ENCODE peak calls at places on chromosomes 4 and X, in five cellular contexts. R, S, W, K and Q are unnamed samples.

GRCh38 chrX:10011991-10012390 is 44.8 kb downstream of the CLDN34 start:
- DNase-seq in K (peak), S (no peak), W (no peak), R (no peak), Q (no peak)

GRCh38 chr4:40908297-40908696 is 158.5 kb downstream of the NSUN7 start:
- DNase-seq in K (peak), R (no peak), W (no peak), S (no peak), Q (no peak)

GRCh38 chrX:10085223-10085622 is 71.6 kb upstream of the CLCN4 start:
- DNase-seq in S (no peak), R (peak), K (no peak), W (no peak), Q (no peak)

GRCh38 chrX:45191383-45191782 is 9.3 kb downstream of the DIPK2B start:
- DNase-seq in K (no peak), S (no peak), W (peak), R (no peak), Q (no peak)

GRCh38 chrX:70592091-70592490 is 147.5 kb downstream of the DLG3 start:
- DNase-seq in K (no peak), S (no peak), R (peak), W (no peak), Q (no peak)

GRCh38 chr4:183249854-183250253 is 70.2 kb downstream of the CLDN22 start:
- DNase-seq in S (peak), W (peak), R (peak), K (no peak), Q (no peak)

GRCh38 chrX:6005856-6006255 is 222.8 kb downstream of the NLGN4X start:
- DNase-seq in K (no peak), R (no peak), S (no peak), W (no peak), Q (no peak)

GRCh38 chr4:94870151-94870550 is 112.4 kb downstream of the BMPR1B start:
- DNase-seq in R (no peak), W (no peak), S (no peak), K (no peak), Q (no peak)

GRCh38 chrX:137930562-137930961 is 364.6 kb downstream of the ZIC3 start:
- DNase-seq in W (no peak), S (no peak), R (no peak), K (no peak), Q (no peak)

GRCh38 chrX:137929951-137930350 is 364.0 kb downstream of the ZIC3 start:
- DNase-seq in S (no peak), K (no peak), W (no peak), R (no peak), Q (no peak)

GRCh38 chrX:137926090-137926489 is 360.2 kb downstream of the ZIC3 start:
- DNase-seq in R (no peak), S (peak), K (no peak), W (no peak), Q (no peak)
- TF ChIP-seq CTCF in R (no peak), S (no peak), K (no peak), W (peak), Q (no peak)

GRCh38 chrX:40176256-40176978 is 78.7 kb upstream of the BCOR start:
- DNase-seq in S (peak), R (peak), K (peak), W (peak), Q (peak)
- TF ChIP-seq CTCF in S (no peak), R (no peak), K (no peak), W (no peak), Q (no peak)

GRCh38 chr4:83989835-83990234 is 453.9 kb downstream of the GPAT3 start:
- DNase-seq in S (no peak), W (no peak), R (no peak), K (no peak), Q (no peak)

GRCh38 chr4:83996254-83996653 is 460.3 kb downstream of the GPAT3 start:
- DNase-seq in K (no peak), R (no peak), S (no peak), W (no peak), Q (no peak)

GRCh38 chr4:83993774-83994173 is 457.9 kb downstream of the GPAT3 start:
- DNase-seq in K (no peak), R (no peak), S (no peak), W (no peak), Q (no peak)
- TF ChIP-seq CTCF in K (no peak), R (no peak), S (no peak), W (no peak), Q (peak)

GRCh38 chrX:115892787-115893671 is 277.5 kb upstream of the AGTR2 start:
- DNase-seq in K (no peak), R (peak), W (peak), S (peak), Q (no peak)
- TF ChIP-seq CTCF in K (no peak), R (no peak), W (peak), S (no peak), Q (no peak)

DNA sequence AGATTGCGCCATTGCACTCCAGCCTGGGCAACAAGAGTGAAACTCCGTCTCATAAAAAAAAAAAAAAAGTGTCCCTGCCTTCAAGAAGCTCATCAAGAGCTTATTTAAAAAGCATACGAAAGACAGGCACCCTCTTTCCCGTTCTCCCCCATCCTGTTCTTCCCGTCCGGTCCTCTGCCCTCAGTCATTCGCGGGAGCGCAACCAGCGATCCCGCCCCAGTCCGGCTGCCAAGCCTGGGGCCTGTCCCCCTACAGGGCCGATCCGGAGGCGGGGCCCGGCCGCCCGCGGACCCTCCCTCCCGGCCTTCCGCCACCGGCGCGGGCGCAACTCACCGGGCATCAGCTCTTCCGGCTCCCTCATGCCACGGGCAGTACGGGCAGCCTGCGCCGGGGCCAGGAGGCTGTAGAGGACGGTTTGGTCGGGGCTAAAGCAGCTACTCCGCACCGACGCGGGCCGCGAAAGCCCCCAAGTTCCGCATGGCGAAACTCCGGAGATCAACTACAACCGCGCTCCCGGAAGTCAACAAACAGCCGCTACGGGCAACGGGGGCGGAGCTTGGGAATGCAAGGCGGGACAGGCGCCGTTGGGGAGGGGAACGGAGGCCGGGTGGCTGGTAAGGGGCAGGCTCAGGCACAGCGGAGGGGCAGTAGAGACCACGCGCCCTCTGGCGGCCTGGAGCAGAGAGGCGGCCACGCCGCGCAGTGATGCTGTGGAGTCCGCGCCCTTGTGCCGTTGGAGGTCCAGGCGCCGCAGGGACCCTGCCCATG is at the start of gene RPGR:
- DNase-seq in R (peak), S (peak), W (peak), K (peak), Q (peak)
- TF ChIP-seq CTCF in R (peak), S (peak), W (peak), K (peak), Q (peak)

GRCh38 chr4:180828455-180829018 is 1414.7 kb upstream of the TENM3 start:
- DNase-seq in W (peak), K (no peak), R (peak), S (peak), Q (no peak)
- TF ChIP-seq CTCF in W (peak), K (peak), R (peak), S (peak), Q (peak)

DNA sequence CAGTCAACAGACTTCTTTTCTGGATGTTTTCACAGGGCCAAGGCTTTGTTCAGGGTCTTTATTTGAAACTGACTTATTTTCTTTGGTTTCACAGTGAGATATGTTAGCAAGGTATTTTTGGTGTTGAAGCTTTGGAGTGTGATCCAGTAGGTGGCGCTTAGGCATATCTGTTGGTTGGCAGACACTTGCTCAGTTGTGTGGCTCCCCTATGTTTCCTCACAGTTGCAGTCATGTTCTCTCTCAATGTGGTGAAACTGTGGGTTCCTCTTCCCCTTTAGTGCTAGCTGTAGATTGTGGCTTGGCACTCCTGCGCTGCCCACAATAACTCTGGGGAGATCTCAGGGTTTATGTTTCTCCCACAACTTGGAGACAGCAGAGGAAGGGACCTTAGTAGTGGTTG is 460.8 kb downstream of the SLITRK2 start:
- DNase-seq in W (no peak), R (no peak), S (peak), K (no peak), Q (no peak)
- TF ChIP-seq CTCF in W (peak), R (no peak), S (no peak), K (no peak), Q (no peak)

GRCh38 chrX:135740683-135741149 is 27.3 kb downstream of the CT45A3 start:
- DNase-seq in K (no peak), R (no peak), S (no peak), W (peak), Q (peak)
- TF ChIP-seq CTCF in K (peak), R (peak), S (peak), W (peak), Q (peak)

GRCh38 chrX:110211340-110211739 is 106.5 kb downstream of the AMMECR1 start:
- DNase-seq in W (no peak), R (no peak), S (no peak), K (no peak), Q (no peak)

GRCh38 chrX:110213183-110213582 is 104.7 kb downstream of the AMMECR1 start:
- DNase-seq in K (no peak), W (no peak), S (no peak), R (no peak), Q (no peak)

GRCh38 chrX:110210417-110211139 is 107.3 kb downstream of the AMMECR1 start:
- DNase-seq in R (peak), W (no peak), K (no peak), S (no peak), Q (no peak)

GRCh38 chrX:110214684-110215083 is 103.2 kb downstream of the AMMECR1 start:
- DNase-seq in W (no peak), R (no peak), K (no peak), S (no peak), Q (no peak)

DNA sequence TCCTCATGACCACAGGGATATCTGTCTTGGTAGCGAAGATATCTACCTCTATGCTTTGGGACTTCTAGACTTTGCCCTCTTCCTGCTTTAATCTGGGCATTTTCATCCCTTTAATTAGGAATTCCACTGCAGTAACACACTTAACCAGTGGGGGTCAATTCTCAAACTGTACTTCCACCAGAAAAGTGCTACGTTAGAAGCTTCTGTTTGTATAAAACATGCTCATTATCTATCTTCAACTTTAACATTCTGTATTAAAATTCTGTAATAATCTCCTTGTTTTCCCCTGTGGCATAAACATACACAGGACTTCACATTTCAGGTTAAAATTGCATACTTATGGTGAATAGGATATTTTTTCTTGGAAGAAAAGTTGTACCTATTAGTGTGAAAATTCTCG is 105.6 kb downstream of the AMMECR1 start:
- DNase-seq in W (no peak), R (no peak), S (no peak), K (no peak), Q (no peak)
- TF ChIP-seq CTCF in W (no peak), R (peak), S (peak), K (no peak), Q (peak)

GRCh38 chr4:78513411-78513975 is 38.1 kb upstream of the ANXA3 start:
- DNase-seq in W (no peak), R (no peak), K (no peak), S (no peak), Q (no peak)
- TF ChIP-seq CTCF in W (no peak), R (no peak), K (no peak), S (no peak), Q (no peak)